ENCODE peak calls at places on chromosomes 4 and X, in four cellular contexts. L is HepG2, X is left lung, J is cardiac muscle cell. S is an unnamed sample.

GRCh38 chrX:39017062-39017461 is 215.8 kb downstream of the MID1IP1 start:
- DNase-seq in X (no peak), J (no peak), L (peak), S (no peak)

GRCh38 chr4:112321768-112322684 is 24.9 kb downstream of the ALPK1 start:
- DNase-seq in L (peak), J (peak), X (peak), S (peak)

GRCh38 chrX:22122510-22122909 is 90.4 kb downstream of the PHEX start:
- DNase-seq in L (no peak), X (no peak), J (peak), S (no peak)

GRCh38 chrX:41137589-41137988 is 52.3 kb downstream of the USP9X start:
- DNase-seq in X (no peak), J (no peak), L (no peak), S (no peak)

GRCh38 chr4:137608085-137608484 is 75.8 kb upstream of the PCDH18 start:
- DNase-seq in J (no peak), L (no peak), X (no peak), S (peak)

GRCh38 chr4:8324640-8325239 is 55.2 kb downstream of the HTRA3 start:
- DNase-seq in X (no peak), L (no peak), J (no peak), S (peak)

GRCh38 chr4:119299221-119300071 is 22.5 kb downstream of the FABP2 start:
- DNase-seq in X (no peak), L (peak), J (peak), S (no peak)

GRCh38 chr4:36168127-36168898 is 76.0 kb downstream of the ARAP2 start:
- DNase-seq in J (no peak), X (no peak), L (no peak), S (no peak)

GRCh38 chrX:154402622-154403127 is 4.5 kb downstream of the RPL10 start:
- DNase-seq in X (no peak), L (no peak), J (no peak), S (no peak)

GRCh38 chrX:129523076-129524055 is at the start of gene SMARCA1:
- DNase-seq in X (peak), J (peak), L (peak), S (peak)

GRCh38 chrX:120797201-120797938 is 78.3 kb downstream of the CT47B1 start:
- DNase-seq in J (peak), L (no peak), X (no peak), S (no peak)

GRCh38 chrX:72045552-72046277 is 86.0 kb downstream of the RTL5 start:
- DNase-seq in L (no peak), J (no peak), X (no peak), S (no peak)

GRCh38 chrX:77431227-77431626 is 16.0 kb upstream of the FGF16 start:
- DNase-seq in X (no peak), L (no peak), J (peak), S (no peak)

GRCh38 chrX:133666256-133666655 is 251.0 kb upstream of the GPC4 start:
- DNase-seq in X (no peak), J (no peak), L (no peak), S (no peak)

GRCh38 chr4:80197132-80197573 is at the start of gene PRDM8:
- DNase-seq in X (no peak), J (no peak), L (no peak), S (no peak)

GRCh38 chr4:24672871-24673270 is 88.5 kb upstream of the DHX15 start:
- DNase-seq in X (no peak), L (no peak), J (peak), S (no peak)

GRCh38 chrX:65392284-65392683 is 142.3 kb downstream of the LAS1L start:
- DNase-seq in X (no peak), L (no peak), J (no peak), S (no peak)

GRCh38 chr4:34814266-34814665 is 1430.0 kb downstream of the ARAP2 start:
- DNase-seq in L (no peak), J (no peak), X (no peak), S (no peak)

GRCh38 chrX:77160301-77160700 is 286.9 kb upstream of the FGF16 start:
- DNase-seq in L (no peak), X (no peak), J (no peak), S (no peak)

GRCh38 chr4:173488656-173489055 is 41.4 kb downstream of the HAND2 start:
- DNase-seq in J (no peak), X (no peak), L (no peak), S (no peak)

GRCh38 chrX:30798810-30799209 is 90.2 kb downstream of the TAB3 start:
- DNase-seq in J (no peak), L (no peak), X (no peak), S (no peak)

GRCh38 chr4:1246901-1247810 is 1.8 kb downstream of the CTBP1 start:
- DNase-seq in L (no peak), X (peak), J (no peak), S (peak)

GRCh38 chr4:183637461-183637860 is 21.5 kb downstream of the RWDD4 start:
- DNase-seq in L (no peak), X (no peak), J (peak), S (no peak)

GRCh38 chrX:9515464-9515863 is 50.6 kb downstream of the TBL1X start:
- DNase-seq in L (no peak), X (no peak), J (peak), S (no peak)

GRCh38 chr4:52157641-52158316 is 106.7 kb downstream of the SPATA18 start:
- DNase-seq in J (peak), X (no peak), L (no peak), S (no peak)

GRCh38 chr4:7798215-7798995 is 141.3 kb downstream of the AFAP1 start:
- DNase-seq in L (no peak), X (no peak), J (no peak), S (no peak)

GRCh38 chrX:100477468-100477867 is 67.4 kb upstream of the PCDH19 start:
- DNase-seq in X (no peak), L (no peak), J (no peak), S (no peak)

GRCh38 chr4:101155368-101155767 is 192.0 kb downstream of the PPP3CA start:
- DNase-seq in L (no peak), X (no peak), J (no peak), S (no peak)

GRCh38 chr4:94334962-94335361 is 7.7 kb downstream of the HPGDS start:
- DNase-seq in X (no peak), J (no peak), L (no peak), S (no peak)

GRCh38 chrX:43808231-43808630 is 74.0 kb downstream of the MAOB start:
- DNase-seq in J (no peak), X (no peak), L (no peak), S (no peak)
- TF ChIP-seq CTCF in J (no peak), X (no peak), L (no peak), S (no peak)

GRCh38 chrX:46953137-46953527 is 40.9 kb downstream of the JADE3 start:
- DNase-seq in X (no peak), L (no peak), J (peak), S (no peak)
- H3K27ac ChIP-seq in X (no peak), L (peak), J (peak), S (no peak)

GRCh38 chrX:114075073-114075673 is 508.7 kb upstream of the HTR2C start:
- DNase-seq in J (no peak), X (no peak), L (no peak), S (no peak)
- TF ChIP-seq CTCF in J (peak), X (no peak), L (no peak), S (no peak)

DNA sequence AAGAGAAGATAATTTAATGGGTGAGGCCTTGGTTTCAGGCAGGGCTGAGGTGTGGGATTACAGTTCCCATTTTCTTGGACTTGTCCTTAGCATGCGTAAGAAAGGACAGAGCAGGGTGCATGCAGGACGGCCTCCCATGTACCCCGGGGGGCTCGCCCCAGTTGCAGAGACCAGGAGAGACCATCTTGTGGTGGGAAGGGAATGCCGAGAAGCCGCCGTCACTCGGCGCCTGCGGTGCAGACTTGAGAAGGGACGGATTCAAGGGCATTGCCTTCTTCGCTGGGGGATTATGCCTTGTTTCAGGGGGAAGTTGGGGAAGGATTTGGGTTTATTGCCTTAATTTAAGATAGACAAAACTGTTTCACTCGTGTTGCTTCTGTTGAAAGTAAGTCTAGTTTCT is 175.7 kb downstream of the DCLK2 start:
- DNase-seq in X (no peak), J (no peak), L (no peak), S (no peak)
- H3K27ac ChIP-seq in X (no peak), J (no peak), L (no peak), S (no peak)

GRCh38 chrX:118220509-118220908 is 103.9 kb upstream of the KLHL13 start:
- DNase-seq in J (no peak), X (no peak), L (no peak), S (no peak)
- TF ChIP-seq CTCF in J (no peak), X (no peak), L (no peak), S (no peak)

DNA sequence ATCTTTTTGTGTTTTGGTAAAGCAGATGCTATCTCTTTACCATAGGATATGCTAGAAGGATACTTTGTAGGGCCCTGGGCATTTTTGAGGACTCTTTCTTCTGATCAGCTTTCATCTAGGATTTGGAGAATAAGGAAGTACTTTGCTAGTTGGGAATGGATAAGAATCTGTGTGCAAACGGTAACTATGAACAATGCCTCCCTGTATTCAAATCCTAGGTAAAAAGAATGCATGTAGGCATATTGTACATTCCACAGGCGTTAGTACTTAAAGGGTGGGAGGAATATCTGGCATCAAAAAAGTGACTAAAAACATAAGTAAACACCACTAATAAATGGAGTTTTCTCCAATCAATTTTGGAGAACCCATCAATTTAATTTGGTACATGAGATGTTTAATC is 59.7 kb downstream of the SH3BGRL start:
- DNase-seq in J (peak), L (peak), X (no peak), S (no peak)
- H3K27ac ChIP-seq in J (no peak), L (no peak), X (no peak), S (no peak)